ENCODE peak calls at places on chromosomes 16 and 17, in seven cellular contexts. One of them, this sample, is unnamed.

GRCh38 chr16:68371706-68372380 is 61.0 kb downstream of the PRMT7 start:
- DNase-seq in lower leg skin: no peak
- DNase-seq in transverse colon: no peak
- DNase-seq in A549: no peak
- DNase-seq in breast epithelium: no peak
- DNase-seq in stomach: no peak
- DNase-seq in prostate gland: no peak
- DNase-seq in this sample: no peak

GRCh38 chr16:12458591-12459400 is 344.9 kb downstream of the CPPED1 start:
- DNase-seq in lower leg skin: no peak
- DNase-seq in A549: no peak
- DNase-seq in breast epithelium: no peak
- DNase-seq in stomach: no peak
- DNase-seq in transverse colon: peak
- DNase-seq in prostate gland: no peak
- DNase-seq in this sample: no peak

GRCh38 chr16:59973966-59974365 is 1239.8 kb upstream of the GOT2 start:
- DNase-seq in lower leg skin: no peak
- DNase-seq in stomach: no peak
- DNase-seq in A549: no peak
- DNase-seq in breast epithelium: no peak
- DNase-seq in prostate gland: no peak
- DNase-seq in transverse colon: no peak
- DNase-seq in this sample: no peak

GRCh38 chr17:43105146-43105545 is 20.0 kb downstream of the BRCA1 start:
- DNase-seq in lower leg skin: no peak
- DNase-seq in A549: no peak
- DNase-seq in transverse colon: no peak
- DNase-seq in breast epithelium: no peak
- DNase-seq in prostate gland: no peak
- DNase-seq in stomach: no peak
- DNase-seq in this sample: no peak

GRCh38 chr16:7866144-7866543 is 533.5 kb downstream of the RBFOX1 start:
- DNase-seq in breast epithelium: no peak
- DNase-seq in transverse colon: no peak
- DNase-seq in lower leg skin: no peak
- DNase-seq in prostate gland: no peak
- DNase-seq in A549: no peak
- DNase-seq in stomach: no peak
- DNase-seq in this sample: no peak

GRCh38 chr16:51181495-51181795 is 30.4 kb upstream of the SALL1 start:
- DNase-seq in lower leg skin: no peak
- DNase-seq in prostate gland: no peak
- DNase-seq in stomach: no peak
- DNase-seq in A549: no peak
- DNase-seq in transverse colon: no peak
- DNase-seq in breast epithelium: no peak
- DNase-seq in this sample: no peak

GRCh38 chr17:79891113-79891730 is 52.0 kb upstream of the CBX4 start:
- DNase-seq in stomach: no peak
- DNase-seq in lower leg skin: no peak
- DNase-seq in prostate gland: no peak
- DNase-seq in breast epithelium: peak
- DNase-seq in transverse colon: no peak
- DNase-seq in A549: no peak
- DNase-seq in this sample: no peak

GRCh38 chr17:5667871-5668270 is 83.6 kb upstream of the NLRP1 start:
- DNase-seq in stomach: no peak
- DNase-seq in prostate gland: no peak
- DNase-seq in transverse colon: no peak
- DNase-seq in breast epithelium: no peak
- DNase-seq in A549: peak
- DNase-seq in lower leg skin: no peak
- DNase-seq in this sample: no peak

GRCh38 chr16:56192971-56193936 is 2.0 kb downstream of the GNAO1 start:
- DNase-seq in breast epithelium: no peak
- DNase-seq in lower leg skin: no peak
- DNase-seq in A549: no peak
- DNase-seq in transverse colon: no peak
- DNase-seq in stomach: no peak
- DNase-seq in prostate gland: no peak
- DNase-seq in this sample: no peak

GRCh38 chr17:80910043-80910442 is 81.6 kb upstream of the CHMP6 start:
- DNase-seq in stomach: no peak
- DNase-seq in transverse colon: no peak
- DNase-seq in lower leg skin: no peak
- DNase-seq in prostate gland: no peak
- DNase-seq in A549: no peak
- DNase-seq in breast epithelium: no peak
- DNase-seq in this sample: no peak

GRCh38 chr17:79288950-79289349 is 214.3 kb downstream of the ENGASE start:
- DNase-seq in stomach: no peak
- DNase-seq in transverse colon: no peak
- DNase-seq in lower leg skin: no peak
- DNase-seq in prostate gland: no peak
- DNase-seq in breast epithelium: no peak
- DNase-seq in A549: no peak
- DNase-seq in this sample: no peak

GRCh38 chr17:82497483-82498405 is 21.8 kb upstream of the FOXK2 start:
- DNase-seq in lower leg skin: no peak
- DNase-seq in stomach: no peak
- DNase-seq in breast epithelium: no peak
- DNase-seq in transverse colon: peak
- DNase-seq in prostate gland: no peak
- DNase-seq in A549: peak
- DNase-seq in this sample: peak

GRCh38 chr17:43018008-43018853 is 4.0 kb downstream of the VAT1 start:
- DNase-seq in A549: peak
- DNase-seq in stomach: no peak
- DNase-seq in breast epithelium: no peak
- DNase-seq in lower leg skin: no peak
- DNase-seq in transverse colon: no peak
- DNase-seq in prostate gland: no peak
- DNase-seq in this sample: no peak

GRCh38 chr16:71883193-71883848 is 661 bp downstream of the ZNF821 start:
- DNase-seq in transverse colon: peak
- DNase-seq in breast epithelium: no peak
- DNase-seq in prostate gland: peak
- DNase-seq in A549: peak
- DNase-seq in stomach: no peak
- DNase-seq in lower leg skin: no peak
- DNase-seq in this sample: peak

GRCh38 chr17:73984981-73985380 is 218.5 kb upstream of the RPL38 start:
- DNase-seq in transverse colon: no peak
- DNase-seq in breast epithelium: no peak
- DNase-seq in prostate gland: no peak
- DNase-seq in stomach: no peak
- DNase-seq in lower leg skin: no peak
- DNase-seq in A549: no peak
- DNase-seq in this sample: no peak

GRCh38 chr17:34201225-34201624 is 53.9 kb upstream of the CCL2 start:
- DNase-seq in transverse colon: no peak
- DNase-seq in lower leg skin: no peak
- DNase-seq in stomach: no peak
- DNase-seq in A549: no peak
- DNase-seq in breast epithelium: no peak
- DNase-seq in prostate gland: no peak
- DNase-seq in this sample: no peak

GRCh38 chr17:68515238-68515637 is 3.0 kb downstream of the PRKAR1A start:
- DNase-seq in stomach: no peak
- DNase-seq in transverse colon: no peak
- DNase-seq in prostate gland: no peak
- DNase-seq in breast epithelium: no peak
- DNase-seq in A549: no peak
- DNase-seq in lower leg skin: no peak
- DNase-seq in this sample: peak

GRCh38 chr16:82603784-82604411 is 22.9 kb upstream of the CDH13 start:
- DNase-seq in A549: peak
- DNase-seq in lower leg skin: peak
- DNase-seq in stomach: peak
- DNase-seq in breast epithelium: no peak
- DNase-seq in prostate gland: peak
- DNase-seq in transverse colon: peak
- DNase-seq in this sample: peak

GRCh38 chr17:43092891-43093290 is 32.3 kb downstream of the BRCA1 start:
- DNase-seq in A549: no peak
- DNase-seq in stomach: no peak
- DNase-seq in prostate gland: no peak
- DNase-seq in breast epithelium: no peak
- DNase-seq in transverse colon: no peak
- DNase-seq in lower leg skin: no peak
- DNase-seq in this sample: no peak

GRCh38 chr17:38844261-38844757 is 9.2 kb downstream of the RPL23 start:
- DNase-seq in prostate gland: no peak
- DNase-seq in transverse colon: peak
- DNase-seq in A549: no peak
- DNase-seq in breast epithelium: peak
- DNase-seq in stomach: peak
- DNase-seq in lower leg skin: no peak
- DNase-seq in this sample: no peak

GRCh38 chr17:72304859-72305258 is 184.0 kb downstream of the SOX9 start:
- DNase-seq in A549: no peak
- DNase-seq in transverse colon: no peak
- DNase-seq in breast epithelium: no peak
- DNase-seq in lower leg skin: no peak
- DNase-seq in stomach: no peak
- DNase-seq in prostate gland: no peak
- DNase-seq in this sample: no peak

GRCh38 chr17:16214190-16215001 is 938 bp downstream of the NCOR1 start:
- DNase-seq in A549: no peak
- DNase-seq in transverse colon: no peak
- DNase-seq in lower leg skin: no peak
- DNase-seq in prostate gland: no peak
- DNase-seq in stomach: no peak
- DNase-seq in breast epithelium: no peak
- DNase-seq in this sample: no peak

GRCh38 chr17:40124279-40125141 is 2.7 kb downstream of the MSL1 start:
- DNase-seq in breast epithelium: no peak
- DNase-seq in prostate gland: no peak
- DNase-seq in A549: peak
- DNase-seq in lower leg skin: no peak
- DNase-seq in transverse colon: no peak
- DNase-seq in stomach: no peak
- DNase-seq in this sample: no peak

GRCh38 chr17:75848523-75849303 is 4.5 kb upstream of the UNC13D start:
- DNase-seq in stomach: peak
- DNase-seq in transverse colon: peak
- DNase-seq in lower leg skin: peak
- DNase-seq in prostate gland: peak
- DNase-seq in A549: peak
- DNase-seq in breast epithelium: peak
- DNase-seq in this sample: peak
- TF ChIP-seq POLR2A in stomach: no peak
- TF ChIP-seq POLR2A in transverse colon: no peak
- TF ChIP-seq POLR2A in lower leg skin: no peak
- TF ChIP-seq POLR2A in prostate gland: no peak
- TF ChIP-seq POLR2A in A549: no peak
- TF ChIP-seq POLR2A in breast epithelium: no peak
- TF ChIP-seq POLR2A in this sample: no peak

GRCh38 chr17:35312790-35313711 is 60.4 kb downstream of the SLFN11 start:
- DNase-seq in breast epithelium: no peak
- DNase-seq in stomach: peak
- DNase-seq in prostate gland: peak
- DNase-seq in A549: peak
- DNase-seq in lower leg skin: peak
- DNase-seq in transverse colon: peak
- DNase-seq in this sample: peak
- TF ChIP-seq POLR2A in breast epithelium: no peak
- TF ChIP-seq POLR2A in stomach: no peak
- TF ChIP-seq POLR2A in prostate gland: no peak
- TF ChIP-seq POLR2A in A549: no peak
- TF ChIP-seq POLR2A in lower leg skin: no peak
- TF ChIP-seq POLR2A in transverse colon: peak
- TF ChIP-seq POLR2A in this sample: no peak

GRCh38 chr17:58265266-58265665 is 15.5 kb downstream of the MPO start:
- DNase-seq in stomach: no peak
- DNase-seq in A549: no peak
- DNase-seq in breast epithelium: no peak
- DNase-seq in lower leg skin: no peak
- DNase-seq in transverse colon: no peak
- DNase-seq in prostate gland: no peak
- DNase-seq in this sample: no peak

GRCh38 chr17:58262149-58262548 is 18.6 kb downstream of the MPO start:
- DNase-seq in prostate gland: no peak
- DNase-seq in stomach: no peak
- DNase-seq in A549: no peak
- DNase-seq in breast epithelium: no peak
- DNase-seq in transverse colon: no peak
- DNase-seq in lower leg skin: no peak
- DNase-seq in this sample: no peak

GRCh38 chr17:58263773-58264172 is 17.0 kb downstream of the MPO start:
- DNase-seq in breast epithelium: no peak
- DNase-seq in transverse colon: no peak
- DNase-seq in A549: no peak
- DNase-seq in stomach: no peak
- DNase-seq in prostate gland: no peak
- DNase-seq in lower leg skin: no peak
- DNase-seq in this sample: no peak

GRCh38 chr17:58265902-58266875 is 14.5 kb downstream of the MPO start:
- DNase-seq in lower leg skin: no peak
- DNase-seq in transverse colon: no peak
- DNase-seq in stomach: no peak
- DNase-seq in breast epithelium: no peak
- DNase-seq in A549: no peak
- DNase-seq in prostate gland: no peak
- DNase-seq in this sample: no peak

GRCh38 chr17:58264407-58265103 is 16.2 kb downstream of the MPO start:
- DNase-seq in A549: no peak
- DNase-seq in prostate gland: no peak
- DNase-seq in transverse colon: no peak
- DNase-seq in breast epithelium: no peak
- DNase-seq in stomach: no peak
- DNase-seq in lower leg skin: no peak
- DNase-seq in this sample: no peak
- TF ChIP-seq POLR2A in A549: no peak
- TF ChIP-seq POLR2A in prostate gland: no peak
- TF ChIP-seq POLR2A in transverse colon: no peak
- TF ChIP-seq POLR2A in breast epithelium: no peak
- TF ChIP-seq POLR2A in stomach: no peak
- TF ChIP-seq POLR2A in lower leg skin: no peak
- TF ChIP-seq POLR2A in this sample: no peak

GRCh38 chr17:28951428-28951990 is at the start of gene PHF12:
- DNase-seq in stomach: peak
- DNase-seq in lower leg skin: peak
- DNase-seq in breast epithelium: peak
- DNase-seq in A549: peak
- DNase-seq in transverse colon: peak
- DNase-seq in prostate gland: peak
- DNase-seq in this sample: peak
- TF ChIP-seq POLR2A in stomach: peak
- TF ChIP-seq POLR2A in lower leg skin: peak
- TF ChIP-seq POLR2A in breast epithelium: peak
- TF ChIP-seq POLR2A in A549: peak
- TF ChIP-seq POLR2A in transverse colon: peak
- TF ChIP-seq POLR2A in prostate gland: peak
- TF ChIP-seq POLR2A in this sample: peak